ENCODE peak calls at places on chromosomes 4 and X, in ten cellular contexts. One of them, this sample, is unnamed.

GRCh38 chrX:150773117-150773516 is 79.9 kb downstream of the MTMR1 start:
- DNase-seq in OCI-LY7: no peak
- DNase-seq in mucosa of descending colon: no peak
- DNase-seq in SK-N-SH: no peak
- DNase-seq in epithelial cell of esophagus: no peak
- DNase-seq in fibroblast of lung: no peak
- DNase-seq in Calu3: no peak
- DNase-seq in upper lobe of left lung: no peak
- DNase-seq in CD4-positive, alpha-beta T cell: no peak
- DNase-seq in right lobe of liver: no peak
- DNase-seq in this sample: no peak

GRCh38 chrX:34656467-34656841 is 631 bp downstream of the TMEM47 start:
- DNase-seq in OCI-LY7: no peak
- DNase-seq in mucosa of descending colon: peak; percentile 41
- DNase-seq in SK-N-SH: no peak
- DNase-seq in epithelial cell of esophagus: no peak
- DNase-seq in fibroblast of lung: peak; percentile 1
- DNase-seq in Calu3: peak; percentile 8
- DNase-seq in upper lobe of left lung: no peak
- DNase-seq in CD4-positive, alpha-beta T cell: no peak
- DNase-seq in right lobe of liver: peak; percentile 47
- DNase-seq in this sample: no peak

GRCh38 chrX:3939967-3940610 is 226.6 kb upstream of the PRKX start:
- DNase-seq in OCI-LY7: peak; percentile 21
- DNase-seq in mucosa of descending colon: no peak
- DNase-seq in SK-N-SH: peak; percentile 38
- DNase-seq in epithelial cell of esophagus: peak; percentile 4
- DNase-seq in fibroblast of lung: peak; percentile 4
- DNase-seq in Calu3: peak; percentile 57
- DNase-seq in upper lobe of left lung: no peak
- DNase-seq in CD4-positive, alpha-beta T cell: no peak
- DNase-seq in right lobe of liver: no peak
- DNase-seq in this sample: no peak

GRCh38 chr4:70670332-70671014 is 4.2 kb upstream of the JCHAIN start:
- DNase-seq in OCI-LY7: no peak
- DNase-seq in mucosa of descending colon: no peak
- DNase-seq in SK-N-SH: no peak
- DNase-seq in epithelial cell of esophagus: peak; percentile 33
- DNase-seq in fibroblast of lung: peak; percentile 16
- DNase-seq in Calu3: no peak
- DNase-seq in upper lobe of left lung: no peak
- DNase-seq in CD4-positive, alpha-beta T cell: no peak
- DNase-seq in right lobe of liver: no peak
- DNase-seq in this sample: no peak

GRCh38 chrX:46574941-46575381 is 1.4 kb downstream of the CHST7 start:
- DNase-seq in OCI-LY7: peak; percentile 13
- DNase-seq in mucosa of descending colon: peak; percentile 52
- DNase-seq in SK-N-SH: peak; percentile 41
- DNase-seq in epithelial cell of esophagus: peak; percentile 49
- DNase-seq in fibroblast of lung: no peak
- DNase-seq in Calu3: peak; percentile 35
- DNase-seq in upper lobe of left lung: no peak
- DNase-seq in CD4-positive, alpha-beta T cell: peak; percentile 58
- DNase-seq in right lobe of liver: peak; percentile 60
- DNase-seq in this sample: peak; percentile 35

GRCh38 chr4:15914736-15915135 is 23.8 kb downstream of the FGFBP1 start:
- DNase-seq in OCI-LY7: no peak
- DNase-seq in mucosa of descending colon: no peak
- DNase-seq in SK-N-SH: no peak
- DNase-seq in epithelial cell of esophagus: peak; percentile 52
- DNase-seq in fibroblast of lung: no peak
- DNase-seq in Calu3: no peak
- DNase-seq in upper lobe of left lung: no peak
- DNase-seq in CD4-positive, alpha-beta T cell: no peak
- DNase-seq in right lobe of liver: no peak
- DNase-seq in this sample: no peak

GRCh38 chr4:126708716-126709115 is 924.0 kb upstream of the INTU start:
- DNase-seq in OCI-LY7: no peak
- DNase-seq in mucosa of descending colon: no peak
- DNase-seq in SK-N-SH: no peak
- DNase-seq in epithelial cell of esophagus: peak; percentile 96
- DNase-seq in fibroblast of lung: no peak
- DNase-seq in Calu3: no peak
- DNase-seq in upper lobe of left lung: no peak
- DNase-seq in CD4-positive, alpha-beta T cell: no peak
- DNase-seq in right lobe of liver: no peak
- DNase-seq in this sample: no peak

GRCh38 chrX:140040397-140040796 is 75.1 kb upstream of the CXorf66 start:
- DNase-seq in OCI-LY7: no peak
- DNase-seq in mucosa of descending colon: no peak
- DNase-seq in SK-N-SH: no peak
- DNase-seq in epithelial cell of esophagus: peak; percentile 54
- DNase-seq in fibroblast of lung: no peak
- DNase-seq in Calu3: peak; percentile 38
- DNase-seq in upper lobe of left lung: no peak
- DNase-seq in CD4-positive, alpha-beta T cell: no peak
- DNase-seq in right lobe of liver: no peak
- DNase-seq in this sample: no peak

GRCh38 chr4:180437601-180438000 is 1805.6 kb upstream of the TENM3 start:
- DNase-seq in OCI-LY7: no peak
- DNase-seq in mucosa of descending colon: no peak
- DNase-seq in SK-N-SH: no peak
- DNase-seq in epithelial cell of esophagus: no peak
- DNase-seq in fibroblast of lung: no peak
- DNase-seq in Calu3: no peak
- DNase-seq in upper lobe of left lung: no peak
- DNase-seq in CD4-positive, alpha-beta T cell: no peak
- DNase-seq in right lobe of liver: no peak
- DNase-seq in this sample: no peak

GRCh38 chr4:108783666-108784463 is 21.0 kb upstream of the ETNPPL start:
- DNase-seq in OCI-LY7: peak; percentile 2
- DNase-seq in mucosa of descending colon: no peak
- DNase-seq in SK-N-SH: no peak
- DNase-seq in epithelial cell of esophagus: peak; percentile 9
- DNase-seq in fibroblast of lung: peak; percentile 4
- DNase-seq in Calu3: peak; percentile 0
- DNase-seq in upper lobe of left lung: no peak
- DNase-seq in CD4-positive, alpha-beta T cell: no peak
- DNase-seq in right lobe of liver: no peak
- DNase-seq in this sample: no peak
- TF ChIP-seq CTCF in OCI-LY7: peak; percentile 41
- TF ChIP-seq CTCF in mucosa of descending colon: no peak
- TF ChIP-seq CTCF in SK-N-SH: peak; percentile 46
- TF ChIP-seq CTCF in epithelial cell of esophagus: peak; percentile 14
- TF ChIP-seq CTCF in fibroblast of lung: peak; percentile 30
- TF ChIP-seq CTCF in Calu3: no peak
- TF ChIP-seq CTCF in upper lobe of left lung: no peak
- TF ChIP-seq CTCF in CD4-positive, alpha-beta T cell: no peak
- TF ChIP-seq CTCF in right lobe of liver: peak; percentile 43
- TF ChIP-seq CTCF in this sample: no peak

GRCh38 chr4:38034986-38035882 is 75.0 kb downstream of the PTTG2 start:
- DNase-seq in OCI-LY7: peak; percentile 84
- DNase-seq in mucosa of descending colon: no peak
- DNase-seq in SK-N-SH: peak; percentile 59
- DNase-seq in epithelial cell of esophagus: peak; percentile 66
- DNase-seq in fibroblast of lung: peak; percentile 82
- DNase-seq in Calu3: peak; percentile 55
- DNase-seq in upper lobe of left lung: no peak
- DNase-seq in CD4-positive, alpha-beta T cell: no peak
- DNase-seq in right lobe of liver: no peak
- DNase-seq in this sample: peak; percentile 44
- TF ChIP-seq CTCF in OCI-LY7: peak; percentile 97
- TF ChIP-seq CTCF in mucosa of descending colon: peak; percentile 23
- TF ChIP-seq CTCF in SK-N-SH: peak; percentile 79
- TF ChIP-seq CTCF in epithelial cell of esophagus: peak; percentile 66
- TF ChIP-seq CTCF in fibroblast of lung: peak; percentile 57
- TF ChIP-seq CTCF in Calu3: peak; percentile 24
- TF ChIP-seq CTCF in upper lobe of left lung: peak; percentile 71
- TF ChIP-seq CTCF in CD4-positive, alpha-beta T cell: peak; percentile 79
- TF ChIP-seq CTCF in right lobe of liver: peak; percentile 58
- TF ChIP-seq CTCF in this sample: peak; percentile 79

DNA sequence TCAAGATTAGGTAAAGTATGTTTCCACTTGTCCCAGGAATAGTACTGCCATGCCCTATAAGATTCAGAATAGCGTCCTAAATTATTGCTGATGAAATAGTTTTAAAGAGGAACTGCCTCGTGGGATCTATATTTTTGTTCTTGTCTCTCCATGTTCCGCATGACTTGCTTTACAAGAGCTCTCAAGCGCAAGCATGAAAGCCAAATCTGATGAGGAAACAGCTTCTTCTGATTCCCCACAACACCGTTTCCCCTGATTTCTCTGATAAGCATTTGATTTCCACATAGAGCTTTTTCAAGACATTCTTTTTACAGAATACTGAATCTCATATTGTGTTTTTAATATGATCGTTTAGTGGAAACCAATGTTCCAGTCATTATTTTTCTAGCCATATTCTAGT is 492.3 kb downstream of the CENPC start:
- DNase-seq in OCI-LY7: no peak
- DNase-seq in mucosa of descending colon: no peak
- DNase-seq in SK-N-SH: no peak
- DNase-seq in epithelial cell of esophagus: no peak
- DNase-seq in fibroblast of lung: no peak
- DNase-seq in Calu3: no peak
- DNase-seq in upper lobe of left lung: no peak
- DNase-seq in CD4-positive, alpha-beta T cell: no peak
- DNase-seq in right lobe of liver: no peak
- DNase-seq in this sample: no peak
- TF ChIP-seq CTCF in OCI-LY7: no peak
- TF ChIP-seq CTCF in mucosa of descending colon: no peak
- TF ChIP-seq CTCF in SK-N-SH: no peak
- TF ChIP-seq CTCF in epithelial cell of esophagus: no peak
- TF ChIP-seq CTCF in fibroblast of lung: no peak
- TF ChIP-seq CTCF in Calu3: no peak
- TF ChIP-seq CTCF in upper lobe of left lung: no peak
- TF ChIP-seq CTCF in CD4-positive, alpha-beta T cell: no peak
- TF ChIP-seq CTCF in right lobe of liver: no peak
- TF ChIP-seq CTCF in this sample: no peak

GRCh38 chr4:142846105-142846728 is at the start of gene INPP4B:
- DNase-seq in OCI-LY7: no peak
- DNase-seq in mucosa of descending colon: peak; percentile 57
- DNase-seq in SK-N-SH: peak; percentile 77
- DNase-seq in epithelial cell of esophagus: peak; percentile 63
- DNase-seq in fibroblast of lung: peak; percentile 60
- DNase-seq in Calu3: peak; percentile 53
- DNase-seq in upper lobe of left lung: peak; percentile 23
- DNase-seq in CD4-positive, alpha-beta T cell: peak; percentile 52
- DNase-seq in right lobe of liver: no peak
- DNase-seq in this sample: peak; percentile 58

GRCh38 chr4:142838781-142839180 is 7.3 kb downstream of the INPP4B start:
- DNase-seq in OCI-LY7: no peak
- DNase-seq in mucosa of descending colon: no peak
- DNase-seq in SK-N-SH: no peak
- DNase-seq in epithelial cell of esophagus: no peak
- DNase-seq in fibroblast of lung: no peak
- DNase-seq in Calu3: no peak
- DNase-seq in upper lobe of left lung: no peak
- DNase-seq in CD4-positive, alpha-beta T cell: no peak
- DNase-seq in right lobe of liver: no peak
- DNase-seq in this sample: peak; percentile 4

GRCh38 chr4:142844782-142845181 is 1.3 kb downstream of the INPP4B start:
- DNase-seq in OCI-LY7: no peak
- DNase-seq in mucosa of descending colon: no peak
- DNase-seq in SK-N-SH: no peak
- DNase-seq in epithelial cell of esophagus: no peak
- DNase-seq in fibroblast of lung: no peak
- DNase-seq in Calu3: no peak
- DNase-seq in upper lobe of left lung: no peak
- DNase-seq in CD4-positive, alpha-beta T cell: no peak
- DNase-seq in right lobe of liver: no peak
- DNase-seq in this sample: no peak

GRCh38 chr4:142845293-142846070 is 619 bp downstream of the INPP4B start:
- DNase-seq in OCI-LY7: no peak
- DNase-seq in mucosa of descending colon: peak; percentile 50
- DNase-seq in SK-N-SH: peak; percentile 44
- DNase-seq in epithelial cell of esophagus: peak; percentile 18
- DNase-seq in fibroblast of lung: no peak
- DNase-seq in Calu3: peak; percentile 27
- DNase-seq in upper lobe of left lung: no peak
- DNase-seq in CD4-positive, alpha-beta T cell: peak; percentile 4
- DNase-seq in right lobe of liver: peak; percentile 53
- DNase-seq in this sample: peak; percentile 2

DNA sequence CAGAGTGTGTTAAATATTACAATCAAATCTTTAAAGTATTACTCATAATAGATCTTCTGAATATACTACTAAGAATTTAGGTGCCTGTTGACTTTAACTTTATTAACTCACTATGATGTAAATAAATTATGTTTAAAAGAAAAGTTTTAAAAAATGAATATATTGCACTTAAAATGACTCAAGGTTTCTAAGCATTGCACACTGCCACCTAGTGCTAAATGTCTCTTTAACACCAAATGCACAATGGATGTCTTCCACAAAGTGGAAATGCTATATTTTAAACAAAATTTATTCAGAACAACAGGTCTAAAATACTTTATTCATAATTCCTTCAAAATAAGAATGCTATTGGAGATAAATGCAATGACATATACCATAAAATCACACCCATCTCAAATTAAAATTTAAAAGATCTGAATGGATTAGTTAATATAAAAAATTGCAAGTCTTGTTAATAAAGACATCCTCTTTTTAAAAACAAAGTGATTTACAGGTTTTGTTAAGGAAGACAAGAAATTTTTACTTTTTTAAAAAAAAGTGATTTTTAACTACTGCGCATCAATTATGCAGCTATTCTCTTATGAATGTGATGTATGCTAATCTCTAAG is 5.5 kb downstream of the INPP4B start:
- DNase-seq in OCI-LY7: peak; percentile 14
- DNase-seq in mucosa of descending colon: no peak
- DNase-seq in SK-N-SH: peak; percentile 21
- DNase-seq in epithelial cell of esophagus: peak; percentile 61
- DNase-seq in fibroblast of lung: peak; percentile 79
- DNase-seq in Calu3: no peak
- DNase-seq in upper lobe of left lung: no peak
- DNase-seq in CD4-positive, alpha-beta T cell: no peak
- DNase-seq in right lobe of liver: no peak
- DNase-seq in this sample: peak; percentile 31
- TF ChIP-seq CTCF in OCI-LY7: peak; percentile 85
- TF ChIP-seq CTCF in mucosa of descending colon: peak; percentile 28
- TF ChIP-seq CTCF in SK-N-SH: peak; percentile 82
- TF ChIP-seq CTCF in epithelial cell of esophagus: peak; percentile 60
- TF ChIP-seq CTCF in fibroblast of lung: peak; percentile 52
- TF ChIP-seq CTCF in Calu3: peak; percentile 33
- TF ChIP-seq CTCF in upper lobe of left lung: no peak
- TF ChIP-seq CTCF in CD4-positive, alpha-beta T cell: peak; percentile 73
- TF ChIP-seq CTCF in right lobe of liver: peak; percentile 65
- TF ChIP-seq CTCF in this sample: peak; percentile 76